ENCODE peak calls at places on chromosomes 12 and 14, in five cellular contexts. U is astrocyte of the spinal cord, Y is bronchial epithelial cell, M is GM23338, W is adrenal gland. D is an unnamed sample.

GRCh38 chr14:44782775-44783238 is 178.9 kb downstream of the KLHL28 start:
- DNase-seq in U (peak), Y (no peak), M (no peak), W (no peak), D (no peak)

GRCh38 chr12:30188602-30189326 is 405.0 kb upstream of the TMTC1 start:
- DNase-seq in U (no peak), Y (no peak), M (no peak), W (no peak), D (no peak)

GRCh38 chr14:77979666-77980351 is 179.9 kb downstream of the ADCK1 start:
- DNase-seq in U (peak), Y (no peak), M (peak), W (no peak), D (no peak)

GRCh38 chr14:90510208-90510607 is 113.4 kb downstream of the CALM1 start:
- DNase-seq in U (no peak), Y (no peak), M (peak), W (peak), D (no peak)

GRCh38 chr12:132545183-132545953 is 55.4 kb downstream of the FBRSL1 start:
- DNase-seq in U (no peak), Y (no peak), M (no peak), W (no peak), D (no peak)

GRCh38 chr14:52876311-52876710 is 74.5 kb downstream of the FERMT2 start:
- DNase-seq in U (peak), Y (no peak), M (peak), W (no peak), D (no peak)

GRCh38 chr12:42790761-42791151 is 201.2 kb upstream of the PRICKLE1 start:
- DNase-seq in U (peak), Y (peak), M (no peak), W (peak), D (no peak)

GRCh38 chr14:102362084-102362483 is 606 bp downstream of the CINP start:
- DNase-seq in U (peak), Y (peak), M (no peak), W (no peak), D (peak)

GRCh38 chr14:26808407-26808806 is 210.6 kb upstream of the NOVA1 start:
- DNase-seq in U (peak), Y (peak), M (no peak), W (no peak), D (no peak)

GRCh38 chr12:113056631-113057488 is at the start of gene DTX1:
- DNase-seq in U (no peak), Y (no peak), M (peak), W (no peak), D (peak)

GRCh38 chr14:99127651-99128167 is 144.3 kb downstream of the BCL11B start:
- DNase-seq in U (peak), Y (peak), M (peak), W (peak), D (no peak)

GRCh38 chr14:49876563-49877127 is 16.2 kb upstream of the ARF6 start:
- DNase-seq in U (no peak), Y (no peak), M (no peak), W (no peak), D (no peak)

GRCh38 chr12:121894633-121895032 is 6.0 kb downstream of the PSMD9 start:
- DNase-seq in U (peak), Y (no peak), M (peak), W (no peak), D (no peak)

GRCh38 chr12:52645120-52645761 is 6.8 kb downstream of the KRT2 start:
- DNase-seq in U (no peak), Y (peak), M (no peak), W (no peak), D (no peak)

GRCh38 chr14:103803661-103804060 is 43.7 kb downstream of the PPP1R13B start:
- DNase-seq in U (no peak), Y (peak), M (no peak), W (no peak), D (no peak)

GRCh38 chr12:718756-719138 is 33.6 kb upstream of the WNK1 start:
- DNase-seq in U (no peak), Y (no peak), M (no peak), W (no peak), D (no peak)

GRCh38 chr12:90304231-90304630 is 595.6 kb upstream of the ATP2B1 start:
- DNase-seq in U (no peak), Y (peak), M (no peak), W (no peak), D (no peak)

GRCh38 chr14:50344831-50345563 is 32.9 kb downstream of the DMAC2L start:
- DNase-seq in U (no peak), Y (no peak), M (no peak), W (no peak), D (no peak)

GRCh38 chr14:77103954-77104353 is 5.9 kb downstream of the CIPC start:
- DNase-seq in U (no peak), Y (no peak), M (no peak), W (no peak), D (no peak)

GRCh38 chr12:120126635-120127005 is 10.1 kb upstream of the RAB35 start:
- DNase-seq in U (peak), Y (no peak), M (peak), W (peak), D (no peak)

GRCh38 chr14:85574849-85575616 is 45.1 kb downstream of the FLRT2 start:
- DNase-seq in U (no peak), Y (no peak), M (peak), W (no peak), D (no peak)

GRCh38 chr14:77868552-77869300 is 68.8 kb downstream of the ADCK1 start:
- DNase-seq in U (no peak), Y (no peak), M (no peak), W (no peak), D (no peak)

GRCh38 chr12:19846561-19846960 is 407.3 kb downstream of the AEBP2 start:
- DNase-seq in U (peak), Y (peak), M (no peak), W (no peak), D (no peak)

GRCh38 chr14:100885196-100886030 is 18.1 kb downstream of the RTL1 start:
- DNase-seq in U (no peak), Y (no peak), M (no peak), W (no peak), D (no peak)

GRCh38 chr12:122374707-122375106 is 47.8 kb downstream of the CLIP1 start:
- DNase-seq in U (no peak), Y (no peak), M (no peak), W (peak), D (no peak)

GRCh38 chr12:60290532-60290931 is 694.7 kb downstream of the SLC16A7 start:
- DNase-seq in U (no peak), Y (no peak), M (no peak), W (no peak), D (no peak)

DNA sequence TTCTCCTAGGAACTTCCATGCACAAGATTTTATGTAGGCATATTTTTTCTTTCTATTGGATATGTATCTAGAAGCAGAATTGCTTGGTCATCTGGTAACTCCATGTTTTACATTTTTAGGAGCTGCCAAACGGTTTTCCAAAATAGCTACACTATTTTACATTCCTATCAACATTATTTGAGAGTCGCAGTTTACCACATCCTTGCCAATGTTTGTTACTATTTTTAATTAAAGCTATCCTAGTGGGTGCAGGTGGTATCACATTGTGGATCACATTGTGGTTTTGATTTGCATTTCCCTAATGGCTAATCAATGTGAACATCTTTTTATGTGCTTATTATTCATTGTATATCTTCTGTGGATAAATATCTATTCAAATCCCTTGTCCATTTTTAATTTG is 48.8 kb downstream of the RERG start:
- DNase-seq in U (no peak), Y (no peak), M (no peak), W (no peak), D (no peak)
- TF ChIP-seq CTCF in U (no peak), Y (no peak), M (no peak), W (no peak), D (no peak)

GRCh38 chr12:2110841-2111566 is 58.2 kb downstream of the CACNA1C start:
- DNase-seq in U (no peak), Y (no peak), M (no peak), W (no peak), D (no peak)

GRCh38 chr12:2111816-2112215 is 59.0 kb downstream of the CACNA1C start:
- DNase-seq in U (no peak), Y (no peak), M (no peak), W (no peak), D (no peak)

GRCh38 chr12:2108166-2108565 is 55.4 kb downstream of the CACNA1C start:
- DNase-seq in U (no peak), Y (no peak), M (no peak), W (no peak), D (no peak)

GRCh38 chr12:2108975-2109671 is 56.3 kb downstream of the CACNA1C start:
- DNase-seq in U (no peak), Y (no peak), M (no peak), W (no peak), D (no peak)

DNA sequence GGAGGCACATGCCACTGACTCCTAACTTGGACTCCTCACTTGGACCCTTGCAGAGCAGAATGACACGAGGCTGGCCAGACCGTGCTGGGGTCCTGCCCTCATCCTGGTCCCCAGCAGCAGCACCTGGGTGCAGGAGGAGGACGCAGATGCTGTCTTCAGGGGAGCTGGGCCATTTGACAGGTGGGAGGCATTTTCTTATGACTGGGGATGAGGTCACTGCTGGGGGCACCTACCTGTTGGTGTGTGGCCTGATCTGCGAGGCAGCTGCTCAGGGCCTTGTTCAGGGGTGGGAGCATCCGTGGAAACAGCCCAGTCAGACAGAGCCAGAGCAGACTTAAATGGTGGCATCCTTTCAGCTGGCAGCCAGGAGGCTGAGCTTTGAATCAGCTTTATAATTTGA is 57.3 kb downstream of the CACNA1C start:
- DNase-seq in U (no peak), Y (no peak), M (no peak), W (no peak), D (no peak)
- TF ChIP-seq CTCF in U (no peak), Y (no peak), M (no peak), W (no peak), D (no peak)

DNA sequence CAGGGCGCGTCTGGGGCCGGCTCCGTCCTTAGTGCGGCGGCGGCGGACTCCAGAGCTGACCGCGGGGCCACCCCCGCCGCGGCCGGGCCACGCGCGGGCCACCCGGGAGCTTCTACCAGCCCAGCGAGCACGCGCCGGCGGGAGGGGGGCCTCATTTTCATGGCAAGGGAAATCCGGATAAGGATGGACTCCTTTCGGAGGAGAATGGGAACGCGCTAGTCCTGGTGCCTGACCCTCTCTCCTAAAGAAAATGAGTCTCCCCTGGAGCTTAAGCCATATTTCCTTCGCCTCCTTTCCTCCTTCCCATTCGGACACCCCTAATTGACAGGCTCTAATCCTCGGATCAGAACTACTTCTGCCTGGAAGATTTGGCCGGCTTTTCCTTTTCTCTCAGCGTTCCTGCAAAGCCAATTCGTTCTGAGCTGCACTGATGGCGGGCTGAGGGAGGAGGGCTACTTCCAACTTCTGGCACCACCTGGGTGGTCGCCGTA is 81.8 kb upstream of the HMGA2 start:
- DNase-seq in U (peak), Y (no peak), M (peak), W (no peak), D (no peak)
- TF ChIP-seq CTCF in U (no peak), Y (no peak), M (no peak), W (no peak), D (no peak)

GRCh38 chr12:123801573-123802178 is 39.6 kb downstream of the DNAH10 start:
- DNase-seq in U (peak), Y (peak), M (peak), W (no peak), D (peak)
- TF ChIP-seq CTCF in U (peak), Y (peak), M (no peak), W (no peak), D (no peak)

D was measured in GM13976.